ENCODE peak calls at places on chromosomes 11 and 22, in five cellular contexts. X, B, C, I and Z are unnamed samples.

GRCh38 chr22:49951986-49952896 is 8.3 kb upstream of the PIM3 start:
- DNase-seq in X (no peak), B (no peak), C (no peak), I (no peak), Z (no peak)

GRCh38 chr11:7256943-7257342 is 5.2 kb downstream of the SYT9 start:
- DNase-seq in X (no peak), B (no peak), C (no peak), I (no peak), Z (no peak)

GRCh38 chr11:115501895-115502589 is 2.2 kb downstream of the CADM1 start:
- DNase-seq in X (no peak), B (peak; percentile 31), C (peak; percentile 64), I (no peak), Z (no peak)

GRCh38 chr11:67468056-67468455 is 995 bp downstream of the TMEM134 start:
- DNase-seq in X (no peak), B (peak; percentile 55), C (peak; percentile 41), I (no peak), Z (peak; percentile 44)

GRCh38 chr22:23608583-23608982 is 23.5 kb downstream of the DRICH1 start:
- DNase-seq in X (no peak), B (no peak), C (no peak), I (peak; percentile 88), Z (no peak)

GRCh38 chr11:132632641-132633124 is 899.6 kb downstream of the OPCML start:
- DNase-seq in X (no peak), B (no peak), C (no peak), I (no peak), Z (no peak)

GRCh38 chr11:112294688-112295340 is 34.2 kb upstream of the PLET1 start:
- DNase-seq in X (no peak), B (no peak), C (no peak), I (no peak), Z (no peak)

GRCh38 chr11:126862664-126863247 is 137.8 kb downstream of the KIRREL3 start:
- DNase-seq in X (no peak), B (no peak), C (peak; percentile 65), I (peak; percentile 92), Z (no peak)

GRCh38 chr11:69361466-69361865 is 67.5 kb downstream of the MYEOV start:
- DNase-seq in X (no peak), B (no peak), C (no peak), I (peak; percentile 14), Z (no peak)

GRCh38 chr22:39562839-39563489 is 7.6 kb upstream of the CACNA1I start:
- DNase-seq in X (no peak), B (no peak), C (no peak), I (no peak), Z (no peak)

GRCh38 chr11:130192845-130193267 is 33.3 kb downstream of the ST14 start:
- DNase-seq in X (no peak), B (no peak), C (no peak), I (no peak), Z (no peak)

GRCh38 chr11:101323997-101324396 is 194.4 kb upstream of the PGR start:
- DNase-seq in X (no peak), B (no peak), C (no peak), I (peak; percentile 50), Z (no peak)

GRCh38 chr22:24066872-24067271 is 55.8 kb downstream of the CABIN1 start:
- DNase-seq in X (no peak), B (no peak), C (no peak), I (no peak), Z (no peak)

GRCh38 chr11:67627394-67627787 is 2.3 kb downstream of the NUDT8 start:
- DNase-seq in X (no peak), B (no peak), C (no peak), I (no peak), Z (no peak)

GRCh38 chr11:119055901-119056300 is 1.1 kb downstream of the HYOU1 start:
- DNase-seq in X (no peak), B (peak; percentile 31), C (no peak), I (peak; percentile 53), Z (peak; percentile 19)

GRCh38 chr22:50444663-50445062 is 30.2 kb downstream of the SBF1 start:
- DNase-seq in X (peak; percentile 40), B (no peak), C (no peak), I (no peak), Z (no peak)

GRCh38 chr11:64542172-64543125 is 48.6 kb upstream of the SLC22A12 start:
- DNase-seq in X (no peak), B (no peak), C (no peak), I (no peak), Z (no peak)

GRCh38 chr22:48343461-48343860 is 1484.2 kb downstream of the BRD1 start:
- DNase-seq in X (no peak), B (no peak), C (no peak), I (no peak), Z (no peak)

GRCh38 chr11:76661835-76662434 is 8.6 kb downstream of the LRRC32 start:
- DNase-seq in X (no peak), B (no peak), C (no peak), I (peak; percentile 22), Z (no peak)

GRCh38 chr11:65895482-65895981 is 4.7 kb downstream of the FOSL1 start:
- DNase-seq in X (no peak), B (no peak), C (no peak), I (no peak), Z (no peak)

GRCh38 chr11:78683774-78684173 is 109.1 kb upstream of the NARS2 start:
- DNase-seq in X (no peak), B (no peak), C (no peak), I (no peak), Z (no peak)

GRCh38 chr11:76800466-76801200 is 17.5 kb downstream of the TSKU start:
- DNase-seq in X (peak; percentile 14), B (no peak), C (no peak), I (peak; percentile 47), Z (no peak)

GRCh38 chr11:86940122-86940777 is 14.9 kb downstream of the FZD4 start:
- DNase-seq in X (peak; percentile 43), B (no peak), C (no peak), I (peak; percentile 63), Z (no peak)

GRCh38 chr11:36380296-36381004 is 84.4 kb downstream of the PRR5L start:
- DNase-seq in X (no peak), B (no peak), C (no peak), I (no peak), Z (no peak)

GRCh38 chr11:110797453-110797852 is 85.2 kb upstream of the ARHGAP20 start:
- DNase-seq in X (no peak), B (no peak), C (no peak), I (no peak), Z (peak; percentile 7)

GRCh38 chr11:130918081-130918480 is 1.8 kb upstream of the SNX19 start:
- DNase-seq in X (no peak), B (no peak), C (no peak), I (no peak), Z (no peak)

GRCh38 chr11:33040127-33040861 is 922 bp downstream of the TCP11L1 start:
- DNase-seq in X (no peak), B (peak; percentile 69), C (peak; percentile 51), I (no peak), Z (peak; percentile 52)

GRCh38 chr11:68302256-68303054 is 9.9 kb upstream of the LRP5 start:
- DNase-seq in X (no peak), B (no peak), C (peak; percentile 66), I (no peak), Z (no peak)

GRCh38 chr11:47508595-47509555 is 44.1 kb downstream of the CELF1 start:
- DNase-seq in X (no peak), B (peak; percentile 14), C (no peak), I (no peak), Z (no peak)

GRCh38 chr11:60343094-60343704 is 16.1 kb downstream of the MS4A6E start:
- DNase-seq in X (no peak), B (no peak), C (peak; percentile 1), I (no peak), Z (no peak)

GRCh38 chr22:38313384-38313955 is 3.8 kb downstream of the CSNK1E start:
- DNase-seq in X (no peak), B (peak; percentile 33), C (no peak), I (no peak), Z (no peak)